ENCODE peak calls at places on chromosomes 2 and 18, in six cellular contexts. One of them, this sample, is unnamed.

GRCh38 chr18:79772108-79772864 is 25.5 kb upstream of the KCNG2 start:
- DNase-seq in AG04450: no peak
- DNase-seq in nephron progenitor cell: no peak
- DNase-seq in AG04449: no peak
- DNase-seq in cardiac muscle cell: no peak
- DNase-seq in WTC11: peak
- DNase-seq in this sample: no peak

GRCh38 chr18:31105733-31106132 is 3.5 kb upstream of the DSC2 start:
- DNase-seq in AG04450: no peak
- DNase-seq in nephron progenitor cell: no peak
- DNase-seq in AG04449: no peak
- DNase-seq in cardiac muscle cell: no peak
- DNase-seq in WTC11: no peak
- DNase-seq in this sample: no peak

GRCh38 chr2:223044092-223044836 is 7.7 kb upstream of the KCNE4 start:
- DNase-seq in AG04450: no peak
- DNase-seq in nephron progenitor cell: no peak
- DNase-seq in AG04449: no peak
- DNase-seq in cardiac muscle cell: no peak
- DNase-seq in WTC11: peak
- DNase-seq in this sample: no peak

GRCh38 chr2:142140434-142140845 is 9.6 kb upstream of the LRP1B start:
- DNase-seq in AG04450: no peak
- DNase-seq in nephron progenitor cell: no peak
- DNase-seq in AG04449: no peak
- DNase-seq in cardiac muscle cell: peak
- DNase-seq in WTC11: no peak
- DNase-seq in this sample: no peak

GRCh38 chr2:119545076-119545475 is 827 bp downstream of the CFAP221 start:
- DNase-seq in AG04450: no peak
- DNase-seq in nephron progenitor cell: no peak
- DNase-seq in AG04449: peak
- DNase-seq in cardiac muscle cell: peak
- DNase-seq in WTC11: no peak
- DNase-seq in this sample: no peak

GRCh38 chr2:217277646-217278048 is 417.8 kb upstream of the TNP1 start:
- DNase-seq in AG04450: peak
- DNase-seq in nephron progenitor cell: no peak
- DNase-seq in AG04449: peak
- DNase-seq in cardiac muscle cell: peak
- DNase-seq in WTC11: no peak
- DNase-seq in this sample: no peak

GRCh38 chr2:239896075-239896474 is 129.1 kb downstream of the NDUFA10 start:
- DNase-seq in AG04450: no peak
- DNase-seq in nephron progenitor cell: no peak
- DNase-seq in AG04449: no peak
- DNase-seq in cardiac muscle cell: no peak
- DNase-seq in WTC11: peak
- DNase-seq in this sample: no peak

GRCh38 chr2:177478029-177478428 is 85.5 kb downstream of the AGPS start:
- DNase-seq in AG04450: no peak
- DNase-seq in nephron progenitor cell: no peak
- DNase-seq in AG04449: no peak
- DNase-seq in cardiac muscle cell: peak
- DNase-seq in WTC11: no peak
- DNase-seq in this sample: no peak

GRCh38 chr2:169362346-169363026 is at the start of gene LRP2:
- DNase-seq in AG04450: no peak
- DNase-seq in nephron progenitor cell: peak
- DNase-seq in AG04449: no peak
- DNase-seq in cardiac muscle cell: no peak
- DNase-seq in WTC11: peak
- DNase-seq in this sample: no peak

DNA sequence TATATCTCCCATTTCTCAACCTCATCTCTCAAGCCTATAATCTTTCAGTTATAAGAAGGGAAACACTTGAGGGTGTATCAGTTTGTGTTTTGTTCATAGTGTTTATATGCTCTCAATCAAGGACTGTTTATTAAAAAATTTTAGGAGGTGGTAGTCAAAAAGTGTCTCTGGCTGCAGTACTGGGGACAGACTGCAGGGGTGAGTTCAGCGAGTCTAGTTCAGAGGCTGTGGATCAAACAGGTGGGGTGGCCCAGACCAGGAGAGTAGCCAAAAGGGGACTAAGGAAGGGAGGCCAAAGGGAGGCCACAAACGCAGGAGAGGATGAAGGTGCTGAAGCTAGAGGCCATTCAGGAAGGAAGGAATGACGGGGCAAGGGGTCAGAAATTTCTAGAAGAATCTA is 136.3 kb downstream of the MSH2 start:
- DNase-seq in AG04450: no peak
- DNase-seq in nephron progenitor cell: no peak
- DNase-seq in AG04449: no peak
- DNase-seq in cardiac muscle cell: no peak
- DNase-seq in WTC11: no peak
- DNase-seq in this sample: no peak
- TF ChIP-seq CTCF in AG04450: peak
- TF ChIP-seq CTCF in nephron progenitor cell: peak
- TF ChIP-seq CTCF in AG04449: no peak
- TF ChIP-seq CTCF in cardiac muscle cell: peak
- TF ChIP-seq CTCF in WTC11: no peak
- TF ChIP-seq CTCF in this sample: no peak

GRCh38 chr2:108855194-108855593 is 68.6 kb downstream of the CCDC138 start:
- DNase-seq in AG04450: no peak
- DNase-seq in nephron progenitor cell: no peak
- DNase-seq in AG04449: no peak
- DNase-seq in cardiac muscle cell: peak
- DNase-seq in WTC11: no peak
- DNase-seq in this sample: no peak
- TF ChIP-seq CTCF in AG04450: peak
- TF ChIP-seq CTCF in nephron progenitor cell: no peak
- TF ChIP-seq CTCF in AG04449: no peak
- TF ChIP-seq CTCF in cardiac muscle cell: no peak
- TF ChIP-seq CTCF in WTC11: no peak
- TF ChIP-seq CTCF in this sample: peak

GRCh38 chr2:172775319-172775718 is 39.7 kb downstream of the RAPGEF4 start:
- DNase-seq in AG04450: no peak
- DNase-seq in nephron progenitor cell: no peak
- DNase-seq in AG04449: no peak
- DNase-seq in cardiac muscle cell: no peak
- DNase-seq in WTC11: no peak
- DNase-seq in this sample: no peak

GRCh38 chr2:172772637-172773036 is 37.0 kb downstream of the RAPGEF4 start:
- DNase-seq in AG04450: peak
- DNase-seq in nephron progenitor cell: no peak
- DNase-seq in AG04449: no peak
- DNase-seq in cardiac muscle cell: peak
- DNase-seq in WTC11: no peak
- DNase-seq in this sample: no peak

GRCh38 chr2:172768406-172768805 is 32.8 kb downstream of the RAPGEF4 start:
- DNase-seq in AG04450: no peak
- DNase-seq in nephron progenitor cell: no peak
- DNase-seq in AG04449: no peak
- DNase-seq in cardiac muscle cell: no peak
- DNase-seq in WTC11: no peak
- DNase-seq in this sample: no peak

GRCh38 chr2:172774302-172774701 is 38.7 kb downstream of the RAPGEF4 start:
- DNase-seq in AG04450: no peak
- DNase-seq in nephron progenitor cell: no peak
- DNase-seq in AG04449: no peak
- DNase-seq in cardiac muscle cell: no peak
- DNase-seq in WTC11: no peak
- DNase-seq in this sample: no peak

GRCh38 chr2:172770887-172771286 is 35.2 kb downstream of the RAPGEF4 start:
- DNase-seq in AG04450: no peak
- DNase-seq in nephron progenitor cell: no peak
- DNase-seq in AG04449: no peak
- DNase-seq in cardiac muscle cell: no peak
- DNase-seq in WTC11: no peak
- DNase-seq in this sample: no peak
- TF ChIP-seq CTCF in AG04450: no peak
- TF ChIP-seq CTCF in nephron progenitor cell: no peak
- TF ChIP-seq CTCF in AG04449: no peak
- TF ChIP-seq CTCF in cardiac muscle cell: no peak
- TF ChIP-seq CTCF in WTC11: no peak
- TF ChIP-seq CTCF in this sample: no peak

DNA sequence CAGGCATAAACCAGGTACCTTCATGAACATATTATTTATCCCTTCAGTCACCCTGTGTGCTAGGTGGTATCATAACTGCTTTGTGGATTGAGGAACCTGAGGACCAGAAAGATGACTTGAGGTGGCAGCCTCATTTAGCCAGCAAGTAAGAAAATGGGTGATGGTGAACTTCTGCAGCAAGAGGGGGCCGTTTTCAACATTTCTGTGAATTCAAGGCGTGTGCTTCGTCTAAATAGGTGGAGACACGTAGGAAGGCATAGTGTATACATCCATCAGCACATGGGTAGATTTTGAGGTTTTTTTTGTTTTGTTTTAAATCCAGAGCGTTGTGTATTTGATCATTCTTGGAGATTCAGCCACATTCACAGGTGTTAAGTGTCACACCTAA is 118.7 kb downstream of the SPTBN1 start:
- DNase-seq in AG04450: no peak
- DNase-seq in nephron progenitor cell: no peak
- DNase-seq in AG04449: no peak
- DNase-seq in cardiac muscle cell: no peak
- DNase-seq in WTC11: no peak
- DNase-seq in this sample: no peak
- TF ChIP-seq CTCF in AG04450: no peak
- TF ChIP-seq CTCF in nephron progenitor cell: no peak
- TF ChIP-seq CTCF in AG04449: no peak
- TF ChIP-seq CTCF in cardiac muscle cell: no peak
- TF ChIP-seq CTCF in WTC11: no peak
- TF ChIP-seq CTCF in this sample: no peak

GRCh38 chr2:164696634-164697033 is 75.4 kb upstream of the GRB14 start:
- DNase-seq in AG04450: no peak
- DNase-seq in nephron progenitor cell: no peak
- DNase-seq in AG04449: no peak
- DNase-seq in cardiac muscle cell: no peak
- DNase-seq in WTC11: no peak
- DNase-seq in this sample: no peak
- TF ChIP-seq CTCF in AG04450: peak
- TF ChIP-seq CTCF in nephron progenitor cell: no peak
- TF ChIP-seq CTCF in AG04449: no peak
- TF ChIP-seq CTCF in cardiac muscle cell: no peak
- TF ChIP-seq CTCF in WTC11: no peak
- TF ChIP-seq CTCF in this sample: no peak

DNA sequence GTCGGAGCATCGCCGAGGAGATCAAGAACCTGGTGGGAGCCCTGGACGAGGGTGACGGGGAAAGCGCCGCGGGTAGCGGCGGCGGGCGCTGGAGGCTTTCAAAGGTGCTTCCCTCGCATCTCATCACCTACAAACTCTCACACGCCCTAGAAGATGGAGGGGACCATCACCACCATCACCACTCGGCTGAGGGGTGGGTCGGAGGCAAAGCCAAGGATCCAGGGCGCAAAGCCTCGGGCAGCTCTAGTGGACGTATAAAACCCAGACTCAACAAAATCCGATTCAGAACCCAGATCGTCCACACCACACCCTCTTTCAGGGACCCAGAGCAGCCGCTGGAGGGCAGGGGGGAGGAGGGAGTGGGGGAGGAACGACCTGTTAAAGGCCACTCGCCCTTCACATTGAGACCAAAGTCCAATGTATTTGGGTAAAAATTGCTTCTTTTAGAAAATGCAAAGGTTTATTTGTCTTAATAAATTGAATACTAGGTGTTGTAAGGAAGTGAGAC is 1.5 kb downstream of the SOWAHC start:
- DNase-seq in AG04450: no peak
- DNase-seq in nephron progenitor cell: peak
- DNase-seq in AG04449: no peak
- DNase-seq in cardiac muscle cell: no peak
- DNase-seq in WTC11: peak
- DNase-seq in this sample: no peak
- TF ChIP-seq CTCF in AG04450: peak
- TF ChIP-seq CTCF in nephron progenitor cell: no peak
- TF ChIP-seq CTCF in AG04449: no peak
- TF ChIP-seq CTCF in cardiac muscle cell: peak
- TF ChIP-seq CTCF in WTC11: no peak
- TF ChIP-seq CTCF in this sample: peak

DNA sequence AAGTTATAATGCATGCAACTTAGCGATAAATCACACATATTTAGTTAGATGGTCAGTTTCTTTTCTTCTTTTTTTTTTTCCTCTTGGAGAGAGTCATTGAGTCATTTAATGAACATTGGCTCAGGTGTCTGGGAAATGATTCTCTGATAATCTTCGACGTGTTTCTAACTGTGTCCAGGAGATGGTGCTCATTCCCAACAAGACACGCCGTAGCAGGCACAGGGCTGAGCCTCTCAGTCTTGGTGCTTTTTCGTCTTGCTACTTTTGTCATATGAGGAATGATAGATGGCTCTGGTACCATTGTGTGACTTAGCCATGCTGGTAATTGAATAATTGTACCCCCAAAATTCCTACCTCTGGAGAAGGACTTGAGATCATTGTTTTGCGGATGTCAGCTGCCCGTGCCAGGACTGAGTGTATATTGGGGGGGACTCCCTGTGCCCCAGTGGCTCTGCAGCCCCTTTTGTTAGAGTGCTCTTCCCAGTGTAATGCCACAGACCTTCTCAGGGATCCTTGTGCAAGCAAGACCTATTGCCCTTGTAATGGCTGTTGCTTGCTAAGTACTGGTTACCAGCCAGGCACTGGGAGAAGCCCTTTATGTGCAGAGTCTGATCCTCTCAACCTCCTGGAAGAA is 107.6 kb upstream of the CYRIA start:
- DNase-seq in AG04450: peak
- DNase-seq in nephron progenitor cell: peak
- DNase-seq in AG04449: no peak
- DNase-seq in cardiac muscle cell: peak
- DNase-seq in WTC11: peak
- DNase-seq in this sample: peak
- TF ChIP-seq CTCF in AG04450: peak
- TF ChIP-seq CTCF in nephron progenitor cell: peak
- TF ChIP-seq CTCF in AG04449: peak
- TF ChIP-seq CTCF in cardiac muscle cell: peak
- TF ChIP-seq CTCF in WTC11: peak
- TF ChIP-seq CTCF in this sample: peak

This sample was measured in D721Med.